ENCODE peak calls at places on chromosomes 13 and 19, in ten cellular contexts. One of them, this sample, is unnamed.

GRCh38 chr13:36370108-36370429 is 23.9 kb upstream of the SPART start:
- DNase-seq in AG04449: no peak
- DNase-seq in GM23338: no peak
- DNase-seq in AG09319: no peak
- DNase-seq in tibial artery: no peak
- DNase-seq in fibroblast of villous mesenchyme: no peak
- DNase-seq in upper lobe of right lung: no peak
- DNase-seq in vagina: no peak
- DNase-seq in BE2C: no peak
- DNase-seq in GM13976: no peak
- DNase-seq in this sample: no peak

GRCh38 chr19:34474233-34474989 is 7.1 kb upstream of the WTIP start:
- DNase-seq in AG04449: no peak
- DNase-seq in GM23338: no peak
- DNase-seq in AG09319: no peak
- DNase-seq in tibial artery: no peak
- DNase-seq in fibroblast of villous mesenchyme: no peak
- DNase-seq in upper lobe of right lung: no peak
- DNase-seq in vagina: no peak
- DNase-seq in BE2C: no peak
- DNase-seq in GM13976: no peak
- DNase-seq in this sample: no peak

GRCh38 chr19:42542791-42543190 is 14.5 kb upstream of the CEACAM1 start:
- DNase-seq in AG04449: no peak
- DNase-seq in GM23338: no peak
- DNase-seq in AG09319: no peak
- DNase-seq in tibial artery: no peak
- DNase-seq in fibroblast of villous mesenchyme: no peak
- DNase-seq in upper lobe of right lung: peak
- DNase-seq in vagina: no peak
- DNase-seq in BE2C: no peak
- DNase-seq in GM13976: no peak
- DNase-seq in this sample: no peak

GRCh38 chr19:58044391-58044790 is 10.6 kb downstream of the ZSCAN1 start:
- DNase-seq in AG04449: no peak
- DNase-seq in GM23338: no peak
- DNase-seq in AG09319: no peak
- DNase-seq in tibial artery: no peak
- DNase-seq in fibroblast of villous mesenchyme: no peak
- DNase-seq in upper lobe of right lung: no peak
- DNase-seq in vagina: no peak
- DNase-seq in BE2C: no peak
- DNase-seq in GM13976: no peak
- DNase-seq in this sample: no peak

GRCh38 chr13:38821753-38822551 is 135.1 kb downstream of the FREM2 start:
- DNase-seq in AG04449: no peak
- DNase-seq in GM23338: no peak
- DNase-seq in AG09319: no peak
- DNase-seq in tibial artery: no peak
- DNase-seq in fibroblast of villous mesenchyme: no peak
- DNase-seq in upper lobe of right lung: no peak
- DNase-seq in vagina: no peak
- DNase-seq in BE2C: no peak
- DNase-seq in GM13976: no peak
- DNase-seq in this sample: no peak

GRCh38 chr13:102609696-102610095 is 12.9 kb downstream of the TPP2 start:
- DNase-seq in AG04449: no peak
- DNase-seq in GM23338: no peak
- DNase-seq in AG09319: no peak
- DNase-seq in tibial artery: no peak
- DNase-seq in fibroblast of villous mesenchyme: no peak
- DNase-seq in upper lobe of right lung: no peak
- DNase-seq in vagina: no peak
- DNase-seq in BE2C: no peak
- DNase-seq in GM13976: no peak
- DNase-seq in this sample: no peak

GRCh38 chr13:48629282-48629681 is 24.4 kb upstream of the CYSLTR2 start:
- DNase-seq in AG04449: no peak
- DNase-seq in GM23338: no peak
- DNase-seq in AG09319: no peak
- DNase-seq in tibial artery: no peak
- DNase-seq in fibroblast of villous mesenchyme: no peak
- DNase-seq in upper lobe of right lung: no peak
- DNase-seq in vagina: no peak
- DNase-seq in BE2C: no peak
- DNase-seq in GM13976: no peak
- DNase-seq in this sample: no peak

GRCh38 chr13:46663216-46663615 is 110.2 kb downstream of the LRCH1 start:
- DNase-seq in AG04449: no peak
- DNase-seq in GM23338: peak
- DNase-seq in AG09319: no peak
- DNase-seq in tibial artery: no peak
- DNase-seq in fibroblast of villous mesenchyme: no peak
- DNase-seq in upper lobe of right lung: no peak
- DNase-seq in vagina: no peak
- DNase-seq in BE2C: no peak
- DNase-seq in GM13976: no peak
- DNase-seq in this sample: no peak

GRCh38 chr13:110914293-110915056 is 394 bp downstream of the ANKRD10 start:
- DNase-seq in AG04449: no peak
- DNase-seq in GM23338: peak
- DNase-seq in AG09319: no peak
- DNase-seq in tibial artery: peak
- DNase-seq in fibroblast of villous mesenchyme: peak
- DNase-seq in upper lobe of right lung: peak
- DNase-seq in vagina: no peak
- DNase-seq in BE2C: peak
- DNase-seq in GM13976: peak
- DNase-seq in this sample: peak

GRCh38 chr19:40229484-40229883 is 3.0 kb upstream of the CCNP start:
- DNase-seq in AG04449: no peak
- DNase-seq in GM23338: no peak
- DNase-seq in AG09319: no peak
- DNase-seq in tibial artery: no peak
- DNase-seq in fibroblast of villous mesenchyme: no peak
- DNase-seq in upper lobe of right lung: no peak
- DNase-seq in vagina: no peak
- DNase-seq in BE2C: no peak
- DNase-seq in GM13976: no peak
- DNase-seq in this sample: no peak

GRCh38 chr13:26476111-26476743 is 81.3 kb upstream of the WASF3 start:
- DNase-seq in AG04449: no peak
- DNase-seq in GM23338: peak
- DNase-seq in AG09319: no peak
- DNase-seq in tibial artery: no peak
- DNase-seq in fibroblast of villous mesenchyme: peak
- DNase-seq in upper lobe of right lung: no peak
- DNase-seq in vagina: no peak
- DNase-seq in BE2C: no peak
- DNase-seq in GM13976: no peak
- DNase-seq in this sample: peak

GRCh38 chr13:40148103-40148502 is 492.6 kb downstream of the COG6 start:
- DNase-seq in AG04449: no peak
- DNase-seq in GM23338: no peak
- DNase-seq in AG09319: no peak
- DNase-seq in tibial artery: no peak
- DNase-seq in fibroblast of villous mesenchyme: no peak
- DNase-seq in upper lobe of right lung: no peak
- DNase-seq in vagina: no peak
- DNase-seq in BE2C: no peak
- DNase-seq in GM13976: no peak
- DNase-seq in this sample: no peak

GRCh38 chr13:22061371-22061805 is 390.5 kb downstream of the FGF9 start:
- DNase-seq in AG04449: no peak
- DNase-seq in GM23338: peak
- DNase-seq in AG09319: no peak
- DNase-seq in tibial artery: no peak
- DNase-seq in fibroblast of villous mesenchyme: no peak
- DNase-seq in upper lobe of right lung: no peak
- DNase-seq in vagina: no peak
- DNase-seq in BE2C: no peak
- DNase-seq in GM13976: peak
- DNase-seq in this sample: no peak

GRCh38 chr19:49224856-49225255 is 67.3 kb downstream of the TRPM4 start:
- DNase-seq in AG04449: no peak
- DNase-seq in GM23338: peak
- DNase-seq in AG09319: no peak
- DNase-seq in tibial artery: no peak
- DNase-seq in fibroblast of villous mesenchyme: peak
- DNase-seq in upper lobe of right lung: no peak
- DNase-seq in vagina: no peak
- DNase-seq in BE2C: peak
- DNase-seq in GM13976: no peak
- DNase-seq in this sample: no peak

GRCh38 chr13:104281910-104282309 is 1215.7 kb upstream of the SLC10A2 start:
- DNase-seq in AG04449: no peak
- DNase-seq in GM23338: no peak
- DNase-seq in AG09319: no peak
- DNase-seq in tibial artery: no peak
- DNase-seq in fibroblast of villous mesenchyme: no peak
- DNase-seq in upper lobe of right lung: no peak
- DNase-seq in vagina: no peak
- DNase-seq in BE2C: no peak
- DNase-seq in GM13976: no peak
- DNase-seq in this sample: no peak

GRCh38 chr13:45040626-45041025 is 51.3 kb downstream of the GPALPP1 start:
- DNase-seq in AG04449: no peak
- DNase-seq in GM23338: no peak
- DNase-seq in AG09319: no peak
- DNase-seq in tibial artery: no peak
- DNase-seq in fibroblast of villous mesenchyme: no peak
- DNase-seq in upper lobe of right lung: no peak
- DNase-seq in vagina: no peak
- DNase-seq in BE2C: no peak
- DNase-seq in GM13976: no peak
- DNase-seq in this sample: no peak

GRCh38 chr19:3506384-3507340 is 551 bp downstream of the FZR1 start:
- DNase-seq in AG04449: no peak
- DNase-seq in GM23338: peak
- DNase-seq in AG09319: no peak
- DNase-seq in tibial artery: peak
- DNase-seq in fibroblast of villous mesenchyme: no peak
- DNase-seq in upper lobe of right lung: peak
- DNase-seq in vagina: no peak
- DNase-seq in BE2C: no peak
- DNase-seq in GM13976: peak
- DNase-seq in this sample: no peak

DNA sequence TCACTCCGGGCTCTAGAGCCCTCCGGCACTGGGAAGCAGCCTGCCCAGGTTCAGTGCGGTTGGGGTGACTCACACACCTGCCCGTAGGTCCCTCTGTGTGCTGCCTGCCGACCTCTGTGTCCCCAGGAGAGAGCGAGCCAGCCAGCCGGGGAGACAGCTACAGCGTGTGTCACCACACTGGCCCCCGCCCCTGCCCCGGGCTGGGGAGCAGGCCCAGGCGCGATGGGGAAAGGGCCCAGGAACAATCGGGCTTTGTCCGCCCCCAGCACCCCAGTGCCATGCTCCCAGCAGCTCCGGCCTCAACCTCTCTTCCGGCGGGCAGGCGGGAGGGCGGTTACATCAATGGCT is at the start of gene KLK6:
- DNase-seq in AG04449: no peak
- DNase-seq in GM23338: no peak
- DNase-seq in AG09319: no peak
- DNase-seq in tibial artery: no peak
- DNase-seq in fibroblast of villous mesenchyme: no peak
- DNase-seq in upper lobe of right lung: no peak
- DNase-seq in vagina: no peak
- DNase-seq in BE2C: no peak
- DNase-seq in GM13976: no peak
- DNase-seq in this sample: no peak
- TF ChIP-seq CTCF in AG04449: no peak
- TF ChIP-seq CTCF in GM23338: no peak
- TF ChIP-seq CTCF in AG09319: no peak
- TF ChIP-seq CTCF in tibial artery: no peak
- TF ChIP-seq CTCF in fibroblast of villous mesenchyme: no peak
- TF ChIP-seq CTCF in upper lobe of right lung: no peak
- TF ChIP-seq CTCF in vagina: no peak
- TF ChIP-seq CTCF in BE2C: no peak
- TF ChIP-seq CTCF in GM13976: no peak
- TF ChIP-seq CTCF in this sample: no peak

GRCh38 chr13:50016421-50016820 is 1.2 kb downstream of the KCNRG start:
- DNase-seq in AG04449: peak
- DNase-seq in GM23338: no peak
- DNase-seq in AG09319: no peak
- DNase-seq in tibial artery: no peak
- DNase-seq in fibroblast of villous mesenchyme: peak
- DNase-seq in upper lobe of right lung: no peak
- DNase-seq in vagina: no peak
- DNase-seq in BE2C: no peak
- DNase-seq in GM13976: no peak
- DNase-seq in this sample: no peak
- TF ChIP-seq CTCF in AG04449: no peak
- TF ChIP-seq CTCF in GM23338: no peak
- TF ChIP-seq CTCF in AG09319: no peak
- TF ChIP-seq CTCF in tibial artery: no peak
- TF ChIP-seq CTCF in fibroblast of villous mesenchyme: no peak
- TF ChIP-seq CTCF in upper lobe of right lung: no peak
- TF ChIP-seq CTCF in vagina: no peak
- TF ChIP-seq CTCF in BE2C: no peak
- TF ChIP-seq CTCF in GM13976: no peak
- TF ChIP-seq CTCF in this sample: no peak

GRCh38 chr19:17322854-17323253 is 11.8 kb downstream of the ANO8 start:
- DNase-seq in AG04449: no peak
- DNase-seq in GM23338: no peak
- DNase-seq in AG09319: no peak
- DNase-seq in tibial artery: no peak
- DNase-seq in fibroblast of villous mesenchyme: no peak
- DNase-seq in upper lobe of right lung: no peak
- DNase-seq in vagina: no peak
- DNase-seq in BE2C: no peak
- DNase-seq in GM13976: no peak
- DNase-seq in this sample: no peak
- TF ChIP-seq CTCF in AG04449: no peak
- TF ChIP-seq CTCF in GM23338: no peak
- TF ChIP-seq CTCF in AG09319: no peak
- TF ChIP-seq CTCF in tibial artery: no peak
- TF ChIP-seq CTCF in fibroblast of villous mesenchyme: no peak
- TF ChIP-seq CTCF in upper lobe of right lung: no peak
- TF ChIP-seq CTCF in vagina: no peak
- TF ChIP-seq CTCF in BE2C: no peak
- TF ChIP-seq CTCF in GM13976: no peak
- TF ChIP-seq CTCF in this sample: no peak

DNA sequence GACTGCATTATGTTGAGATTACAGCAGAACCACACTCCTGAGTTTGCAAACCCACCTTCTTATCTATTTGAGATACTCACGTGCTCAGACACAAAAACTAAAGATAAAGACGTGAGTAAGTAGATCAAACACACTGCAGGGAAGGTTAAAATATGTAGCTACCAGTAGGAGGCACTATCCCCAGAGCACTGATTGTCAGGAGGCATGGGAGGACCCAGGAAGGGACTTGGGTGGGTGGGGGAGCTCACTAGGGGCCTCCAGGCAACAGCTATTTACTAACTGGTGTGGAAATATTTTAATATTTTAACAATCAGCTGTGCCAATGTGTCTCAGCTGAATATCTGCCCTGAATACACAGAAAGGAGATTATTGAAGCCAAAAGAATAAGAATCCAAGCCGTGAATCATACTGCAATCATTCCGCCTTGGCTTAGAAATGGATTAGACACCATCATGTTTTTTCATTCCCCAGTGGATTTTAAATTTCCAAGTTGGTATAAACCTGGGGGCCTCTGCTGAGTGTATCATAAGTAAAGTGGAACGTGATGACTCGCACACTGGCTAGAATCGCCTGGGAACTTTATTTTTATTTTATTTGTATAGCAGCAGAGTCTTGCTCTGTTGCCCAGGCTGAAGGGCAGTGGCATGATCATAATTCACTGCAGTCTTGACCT is 73.2 kb upstream of the CACNA1A start:
- DNase-seq in AG04449: peak
- DNase-seq in GM23338: peak
- DNase-seq in AG09319: no peak
- DNase-seq in tibial artery: no peak
- DNase-seq in fibroblast of villous mesenchyme: no peak
- DNase-seq in upper lobe of right lung: no peak
- DNase-seq in vagina: no peak
- DNase-seq in BE2C: no peak
- DNase-seq in GM13976: no peak
- DNase-seq in this sample: no peak
- TF ChIP-seq CTCF in AG04449: no peak
- TF ChIP-seq CTCF in GM23338: peak
- TF ChIP-seq CTCF in AG09319: no peak
- TF ChIP-seq CTCF in tibial artery: no peak
- TF ChIP-seq CTCF in fibroblast of villous mesenchyme: no peak
- TF ChIP-seq CTCF in upper lobe of right lung: no peak
- TF ChIP-seq CTCF in vagina: no peak
- TF ChIP-seq CTCF in BE2C: no peak
- TF ChIP-seq CTCF in GM13976: no peak
- TF ChIP-seq CTCF in this sample: no peak